ENCODE peak calls at places on chromosomes 2 and 18, in seven cellular contexts. One of them, this sample, is unnamed.

GRCh38 chr2:218824004-218824403 is 7.6 kb downstream of the PRKAG3 start:
- DNase-seq in dorsolateral prefrontal cortex: no peak
- DNase-seq in MCF 10A: no peak
- DNase-seq in anterior cingulate cortex: no peak
- DNase-seq in stimulated activated CD4-positive, alpha-beta T cell treated with anti-CD3 and anti-CD28 coated beads, Interleukin-15, amount 100 ng/mL, for 24 hours: no peak
- DNase-seq in GM06990: no peak
- DNase-seq in HFFc6: no peak
- DNase-seq in this sample: no peak

GRCh38 chr2:240170354-240170735 is 29.9 kb upstream of the OTOS start:
- DNase-seq in anterior cingulate cortex: no peak
- DNase-seq in stimulated activated CD4-positive, alpha-beta T cell treated with anti-CD3 and anti-CD28 coated beads, Interleukin-15, amount 100 ng/mL, for 24 hours: no peak
- DNase-seq in GM06990: no peak
- DNase-seq in dorsolateral prefrontal cortex: no peak
- DNase-seq in MCF 10A: no peak
- DNase-seq in HFFc6: no peak
- DNase-seq in this sample: no peak

GRCh38 chr2:72137498-72138010 is 10.1 kb downstream of the CYP26B1 start:
- DNase-seq in stimulated activated CD4-positive, alpha-beta T cell treated with anti-CD3 and anti-CD28 coated beads, Interleukin-15, amount 100 ng/mL, for 24 hours: peak; percentile 77
- DNase-seq in anterior cingulate cortex: no peak
- DNase-seq in MCF 10A: peak; percentile 69
- DNase-seq in dorsolateral prefrontal cortex: peak; percentile 63
- DNase-seq in GM06990: peak; percentile 42
- DNase-seq in HFFc6: peak; percentile 18
- DNase-seq in this sample: peak; percentile 90

GRCh38 chr2:230899287-230899686 is 25.8 kb downstream of the GPR55 start:
- DNase-seq in dorsolateral prefrontal cortex: peak; percentile 54
- DNase-seq in MCF 10A: no peak
- DNase-seq in HFFc6: no peak
- DNase-seq in anterior cingulate cortex: no peak
- DNase-seq in stimulated activated CD4-positive, alpha-beta T cell treated with anti-CD3 and anti-CD28 coated beads, Interleukin-15, amount 100 ng/mL, for 24 hours: no peak
- DNase-seq in GM06990: no peak
- DNase-seq in this sample: no peak

GRCh38 chr18:59142274-59142673 is 2.6 kb downstream of the SEC11C start:
- DNase-seq in stimulated activated CD4-positive, alpha-beta T cell treated with anti-CD3 and anti-CD28 coated beads, Interleukin-15, amount 100 ng/mL, for 24 hours: peak; percentile 43
- DNase-seq in MCF 10A: no peak
- DNase-seq in HFFc6: no peak
- DNase-seq in anterior cingulate cortex: no peak
- DNase-seq in dorsolateral prefrontal cortex: no peak
- DNase-seq in GM06990: peak; percentile 55
- DNase-seq in this sample: peak; percentile 45

GRCh38 chr2:215680605-215681598 is 245.0 kb upstream of the FN1 start:
- DNase-seq in dorsolateral prefrontal cortex: no peak
- DNase-seq in HFFc6: peak; percentile 65
- DNase-seq in GM06990: peak; percentile 31
- DNase-seq in anterior cingulate cortex: no peak
- DNase-seq in MCF 10A: peak; percentile 74
- DNase-seq in stimulated activated CD4-positive, alpha-beta T cell treated with anti-CD3 and anti-CD28 coated beads, Interleukin-15, amount 100 ng/mL, for 24 hours: peak; percentile 37
- DNase-seq in this sample: no peak

GRCh38 chr2:185242462-185242861 is 496.1 kb upstream of the FSIP2 start:
- DNase-seq in MCF 10A: no peak
- DNase-seq in stimulated activated CD4-positive, alpha-beta T cell treated with anti-CD3 and anti-CD28 coated beads, Interleukin-15, amount 100 ng/mL, for 24 hours: no peak
- DNase-seq in GM06990: no peak
- DNase-seq in HFFc6: no peak
- DNase-seq in dorsolateral prefrontal cortex: no peak
- DNase-seq in anterior cingulate cortex: no peak
- DNase-seq in this sample: no peak

GRCh38 chr18:41593276-41593675 is 361.8 kb upstream of the PIK3C3 start:
- DNase-seq in GM06990: no peak
- DNase-seq in anterior cingulate cortex: no peak
- DNase-seq in stimulated activated CD4-positive, alpha-beta T cell treated with anti-CD3 and anti-CD28 coated beads, Interleukin-15, amount 100 ng/mL, for 24 hours: no peak
- DNase-seq in dorsolateral prefrontal cortex: no peak
- DNase-seq in MCF 10A: no peak
- DNase-seq in HFFc6: no peak
- DNase-seq in this sample: no peak

GRCh38 chr18:49814147-49814499 is 790 bp upstream of the ACAA2 start:
- DNase-seq in stimulated activated CD4-positive, alpha-beta T cell treated with anti-CD3 and anti-CD28 coated beads, Interleukin-15, amount 100 ng/mL, for 24 hours: peak; percentile 69
- DNase-seq in HFFc6: peak; percentile 15
- DNase-seq in GM06990: no peak
- DNase-seq in dorsolateral prefrontal cortex: no peak
- DNase-seq in MCF 10A: peak; percentile 69
- DNase-seq in anterior cingulate cortex: peak; percentile 70
- DNase-seq in this sample: peak; percentile 49

GRCh38 chr2:148876589-148877402 is 1.8 kb downstream of the KIF5C start:
- DNase-seq in stimulated activated CD4-positive, alpha-beta T cell treated with anti-CD3 and anti-CD28 coated beads, Interleukin-15, amount 100 ng/mL, for 24 hours: peak; percentile 61
- DNase-seq in anterior cingulate cortex: no peak
- DNase-seq in MCF 10A: no peak
- DNase-seq in GM06990: peak; percentile 22
- DNase-seq in dorsolateral prefrontal cortex: peak; percentile 75
- DNase-seq in HFFc6: no peak
- DNase-seq in this sample: peak; percentile 72

GRCh38 chr2:160205511-160205910 is 5.4 kb upstream of the ITGB6 start:
- DNase-seq in MCF 10A: peak; percentile 100
- DNase-seq in dorsolateral prefrontal cortex: no peak
- DNase-seq in GM06990: no peak
- DNase-seq in anterior cingulate cortex: no peak
- DNase-seq in HFFc6: peak; percentile 99
- DNase-seq in stimulated activated CD4-positive, alpha-beta T cell treated with anti-CD3 and anti-CD28 coated beads, Interleukin-15, amount 100 ng/mL, for 24 hours: peak; percentile 27
- DNase-seq in this sample: no peak

GRCh38 chr2:114727012-114727411 is 284.6 kb downstream of the DPP10 start:
- DNase-seq in stimulated activated CD4-positive, alpha-beta T cell treated with anti-CD3 and anti-CD28 coated beads, Interleukin-15, amount 100 ng/mL, for 24 hours: no peak
- DNase-seq in HFFc6: no peak
- DNase-seq in anterior cingulate cortex: no peak
- DNase-seq in dorsolateral prefrontal cortex: peak; percentile 58
- DNase-seq in GM06990: no peak
- DNase-seq in MCF 10A: no peak
- DNase-seq in this sample: no peak

GRCh38 chr2:68643011-68643873 is at the start of gene PROKR1:
- DNase-seq in GM06990: no peak
- DNase-seq in dorsolateral prefrontal cortex: no peak
- DNase-seq in stimulated activated CD4-positive, alpha-beta T cell treated with anti-CD3 and anti-CD28 coated beads, Interleukin-15, amount 100 ng/mL, for 24 hours: peak; percentile 41
- DNase-seq in MCF 10A: no peak
- DNase-seq in HFFc6: no peak
- DNase-seq in anterior cingulate cortex: no peak
- DNase-seq in this sample: peak; percentile 44

GRCh38 chr2:9331704-9332103 is 91.6 kb downstream of the ITGB1BP1 start:
- DNase-seq in HFFc6: no peak
- DNase-seq in anterior cingulate cortex: no peak
- DNase-seq in MCF 10A: no peak
- DNase-seq in dorsolateral prefrontal cortex: no peak
- DNase-seq in GM06990: no peak
- DNase-seq in stimulated activated CD4-positive, alpha-beta T cell treated with anti-CD3 and anti-CD28 coated beads, Interleukin-15, amount 100 ng/mL, for 24 hours: no peak
- DNase-seq in this sample: no peak

GRCh38 chr18:24366328-24366727 is 31.3 kb downstream of the OSBPL1A start:
- DNase-seq in HFFc6: no peak
- DNase-seq in GM06990: no peak
- DNase-seq in dorsolateral prefrontal cortex: no peak
- DNase-seq in anterior cingulate cortex: no peak
- DNase-seq in MCF 10A: no peak
- DNase-seq in stimulated activated CD4-positive, alpha-beta T cell treated with anti-CD3 and anti-CD28 coated beads, Interleukin-15, amount 100 ng/mL, for 24 hours: no peak
- DNase-seq in this sample: no peak

GRCh38 chr2:188811522-188811921 is 162.7 kb upstream of the COL3A1 start:
- DNase-seq in MCF 10A: peak; percentile 50
- DNase-seq in GM06990: no peak
- DNase-seq in anterior cingulate cortex: no peak
- DNase-seq in stimulated activated CD4-positive, alpha-beta T cell treated with anti-CD3 and anti-CD28 coated beads, Interleukin-15, amount 100 ng/mL, for 24 hours: no peak
- DNase-seq in HFFc6: peak; percentile 63
- DNase-seq in dorsolateral prefrontal cortex: no peak
- DNase-seq in this sample: no peak

GRCh38 chr2:180367831-180368230 is 360.7 kb upstream of the CWC22 start:
- DNase-seq in MCF 10A: peak; percentile 65
- DNase-seq in stimulated activated CD4-positive, alpha-beta T cell treated with anti-CD3 and anti-CD28 coated beads, Interleukin-15, amount 100 ng/mL, for 24 hours: no peak
- DNase-seq in GM06990: no peak
- DNase-seq in HFFc6: peak; percentile 38
- DNase-seq in anterior cingulate cortex: no peak
- DNase-seq in dorsolateral prefrontal cortex: no peak
- DNase-seq in this sample: no peak

This sample was measured in GM13976.